ENCODE peak calls at places on chromosomes 16 and 17, in six cellular contexts. F is fibroblast of lung, D is mammary epithelial cell, V is HCT116, E is endodermal cell, M is PC-3. J is an unnamed sample.

GRCh38 chr17:2693561-2694380 is 17.8 kb downstream of the CLUH start:
- DNase-seq in F (no peak), M (no peak), E (peak; percentile 48), D (no peak), V (no peak), J (no peak)

GRCh38 chr16:82938108-82938507 is 311.3 kb downstream of the CDH13 start:
- DNase-seq in F (no peak), M (no peak), V (no peak), E (peak; percentile 58), D (no peak), J (no peak)

GRCh38 chr17:48462946-48463345 is 32.9 kb upstream of the SKAP1 start:
- DNase-seq in V (no peak), M (no peak), E (no peak), F (no peak), D (no peak), J (no peak)

GRCh38 chr16:89406277-89406888 is 84.0 kb downstream of the ANKRD11 start:
- DNase-seq in V (no peak), M (no peak), E (no peak), D (no peak), F (no peak), J (no peak)

GRCh38 chr17:57442914-57443571 is 186.7 kb downstream of the MSI2 start:
- DNase-seq in E (no peak), V (no peak), D (peak; percentile 70), F (peak; percentile 21), M (peak; percentile 39), J (peak; percentile 21)

GRCh38 chr17:58694826-58695225 is 2.4 kb downstream of the RAD51C start:
- DNase-seq in V (no peak), E (no peak), M (no peak), D (no peak), F (no peak), J (no peak)

GRCh38 chr16:86984975-86985655 is 332.1 kb downstream of the C16orf95 start:
- DNase-seq in F (no peak), E (peak; percentile 90), M (no peak), V (no peak), D (no peak), J (no peak)

GRCh38 chr16:87017388-87018012 is 299.7 kb downstream of the C16orf95 start:
- DNase-seq in E (peak; percentile 55), M (peak; percentile 80), F (peak; percentile 85), D (peak; percentile 94), V (peak; percentile 80), J (no peak)

GRCh38 chr17:34001246-34001645 is 253.8 kb upstream of the CCL2 start:
- DNase-seq in D (no peak), V (no peak), F (no peak), M (no peak), E (no peak), J (no peak)

GRCh38 chr16:1908983-1909382 is 9.2 kb downstream of the HS3ST6 start:
- DNase-seq in V (no peak), M (no peak), E (no peak), F (no peak), D (no peak), J (no peak)

GRCh38 chr16:27827765-27828164 is 235.7 kb downstream of the GSG1L start:
- DNase-seq in D (no peak), E (peak; percentile 3), F (no peak), M (no peak), V (no peak), J (no peak)

GRCh38 chr16:177394-177822 is 928 bp downstream of the HBA1 start:
- DNase-seq in D (no peak), E (peak; percentile 53), F (peak; percentile 58), M (no peak), V (no peak), J (no peak)

GRCh38 chr17:19002191-19002590 is 2.4 kb downstream of the FAM83G start:
- DNase-seq in F (no peak), V (no peak), E (no peak), D (no peak), M (no peak), J (no peak)

GRCh38 chr17:4715071-4715749 is 4.8 kb downstream of the ARRB2 start:
- DNase-seq in M (no peak), D (no peak), E (no peak), V (no peak), F (no peak), J (no peak)

GRCh38 chr17:1553354-1554266 is 9.0 kb downstream of the PITPNA start:
- DNase-seq in F (no peak), E (no peak), M (no peak), V (no peak), D (no peak), J (no peak)

GRCh38 chr16:13436641-13437423 is 483.1 kb upstream of the ERCC4 start:
- DNase-seq in F (no peak), V (no peak), E (no peak), D (peak; percentile 64), M (peak; percentile 1), J (no peak)

GRCh38 chr17:2070241-2071023 is 15.5 kb downstream of the HIC1 start:
- DNase-seq in D (no peak), M (no peak), V (no peak), F (no peak), E (peak; percentile 92), J (no peak)

GRCh38 chr16:14398014-14398717 is 231.9 kb downstream of the PARN start:
- DNase-seq in M (no peak), D (peak; percentile 91), V (no peak), E (no peak), F (no peak), J (no peak)

GRCh38 chr17:6286239-6286638 is 148.7 kb downstream of the AIPL1 start:
- DNase-seq in V (peak; percentile 40), F (no peak), E (peak; percentile 84), M (peak; percentile 44), D (peak; percentile 16), J (no peak)

GRCh38 chr17:16872836-16873653 is 98.9 kb downstream of the TNFRSF13B start:
- DNase-seq in V (peak; percentile 45), E (peak; percentile 92), F (no peak), D (peak; percentile 8), M (peak; percentile 66), J (no peak)

GRCh38 chr17:78839173-78839761 is 1.3 kb downstream of the USP36 start:
- DNase-seq in E (no peak), D (peak; percentile 71), F (no peak), M (peak; percentile 75), V (no peak), J (no peak)

GRCh38 chr17:67461228-67461780 is 84.2 kb downstream of the PITPNC1 start:
- DNase-seq in V (no peak), M (no peak), D (no peak), E (peak; percentile 22), F (no peak), J (no peak)

GRCh38 chr16:46728804-46729203 is 19.3 kb downstream of the MYLK3 start:
- DNase-seq in D (no peak), E (no peak), V (no peak), F (no peak), M (no peak), J (no peak)

GRCh38 chr17:78679495-78680395 is 102.3 kb downstream of the CYTH1 start:
- DNase-seq in F (no peak), M (no peak), D (no peak), E (no peak), V (no peak), J (no peak)

GRCh38 chr16:56577300-56577625 is 12.1 kb upstream of the MT3 start:
- DNase-seq in D (no peak), V (no peak), M (no peak), F (no peak), E (no peak), J (no peak)

GRCh38 chr16:19215705-19216104 is 47.7 kb downstream of the SYT17 start:
- DNase-seq in F (no peak), M (no peak), V (no peak), D (no peak), E (no peak), J (no peak)

GRCh38 chr16:19212059-19212458 is 44.0 kb downstream of the SYT17 start:
- DNase-seq in E (no peak), M (no peak), F (no peak), V (no peak), D (no peak), J (no peak)

GRCh38 chr16:19210175-19210924 is 42.3 kb downstream of the SYT17 start:
- DNase-seq in D (no peak), F (peak; percentile 77), V (peak; percentile 27), E (no peak), M (peak; percentile 68), J (no peak)

GRCh38 chr16:19213885-19214284 is 45.8 kb downstream of the SYT17 start:
- DNase-seq in D (no peak), E (peak; percentile 70), F (no peak), M (no peak), V (peak; percentile 16), J (no peak)

GRCh38 chr16:19210968-19211367 is 42.9 kb downstream of the SYT17 start:
- DNase-seq in V (no peak), F (no peak), D (no peak), M (no peak), E (no peak), J (no peak)
- H3K9ac ChIP-seq in V (no peak overlapping the region), F (no peak overlapping the region), D (no peak overlapping the region), M (no peak overlapping the region), E (no peak overlapping the region), J (no peak overlapping the region)

GRCh38 chr17:53344778-53345177 is 477.9 kb upstream of the KIF2B start:
- DNase-seq in V (no peak), E (no peak), D (no peak), M (no peak), F (no peak), J (no peak)
- H3K4me3 ChIP-seq in V (no peak overlapping the region), E (no peak overlapping the region), D (no peak overlapping the region), M (no peak overlapping the region), F (no peak overlapping the region), J (no peak overlapping the region)

GRCh38 chr16:28846080-28846932 is at the start of gene TUFM:
- DNase-seq in V (peak; percentile 97), M (peak; percentile 95), D (peak; percentile 98), E (peak; percentile 99), F (peak; percentile 99), J (peak; percentile 81)
- TF ChIP-seq CTCF in V (peak; percentile 29), M (peak; percentile 58), D (peak; percentile 59), E (peak; percentile 74), F (peak; percentile 47), J (peak; percentile 78)

DNA sequence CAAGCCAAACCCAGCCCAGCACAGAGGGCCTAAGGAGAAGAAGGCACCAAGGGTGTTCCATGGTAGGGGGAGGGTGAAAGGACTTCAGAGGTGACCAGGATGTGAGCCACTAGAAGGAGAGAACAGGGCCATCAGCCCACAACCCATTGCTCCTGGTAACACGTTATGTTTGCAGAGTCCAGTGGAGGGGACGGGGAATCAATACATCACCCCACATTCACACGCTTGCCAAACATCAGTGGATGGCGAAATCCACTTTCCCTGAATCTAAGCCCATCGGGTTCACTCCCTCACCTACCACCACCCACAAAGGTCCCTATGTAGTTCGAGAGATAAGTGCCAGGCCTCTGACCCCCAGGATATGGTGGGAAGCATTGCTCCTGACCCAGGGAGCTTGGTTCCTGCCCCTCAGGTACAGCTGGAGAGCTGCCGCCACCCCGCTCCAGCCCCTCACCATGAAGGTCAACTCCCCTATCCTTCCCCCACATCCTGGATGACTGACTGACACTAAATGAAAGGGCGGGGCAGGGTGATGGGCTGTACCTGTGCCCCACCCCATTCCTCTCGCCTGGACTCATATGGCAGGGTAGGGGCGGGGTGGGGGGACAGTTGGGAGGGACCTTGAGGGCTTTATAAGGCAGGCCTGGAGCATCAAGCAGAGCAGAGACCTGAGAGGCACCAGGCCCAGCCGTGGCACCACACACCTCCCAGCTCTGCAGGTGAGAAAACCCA is at the start of gene GAST:
- DNase-seq in D (no peak), M (peak; percentile 4), E (no peak), F (no peak), V (no peak), J (no peak)
- H3K9ac ChIP-seq in D (no peak within 1 kb of the TSS), M (no peak within 1 kb of the TSS), E (no peak within 1 kb of the TSS), F (no peak within 1 kb of the TSS), V (no peak within 1 kb of the TSS), J (no peak within 1 kb of the TSS)